ENCODE peak calls at places on chromosomes 16 and 17, in five cellular contexts. X is CD4-positive, CD25-positive, alpha-beta regulatory T cell; W is left lung; C is IMR-90; J is effector memory CD4-positive, alpha-beta T cell. N is an unnamed sample. For H3K36me3, the result is how much of the 10 kb centered on the place peaks cover.

GRCh38 chr17:28895794-28896447 is 1.6 kb downstream of the FLOT2 start:
- DNase-seq in J (no peak), W (no peak), C (no peak), X (no peak), N (no peak)

GRCh38 chr16:392450-393027 is 4.5 kb upstream of the NME4 start:
- DNase-seq in X (no peak), C (no peak), J (no peak), W (no peak), N (no peak)

GRCh38 chr16:77890075-77890474 is 101.7 kb downstream of the VAT1L start:
- DNase-seq in W (no peak), X (no peak), J (no peak), C (no peak), N (no peak)

GRCh38 chr16:89190150-89190958 is 10.0 kb downstream of the SLC22A31 start:
- DNase-seq in J (no peak), X (no peak), W (no peak), C (no peak), N (no peak)

GRCh38 chr17:64148699-64149098 is 18.8 kb upstream of the ERN1 start:
- DNase-seq in W (no peak), X (no peak), C (no peak), J (no peak), N (no peak)

GRCh38 chr17:58254803-58255202 is 16.4 kb downstream of the LPO start:
- DNase-seq in C (no peak), X (no peak), W (no peak), J (no peak), N (no peak)

GRCh38 chr17:45791041-45791582 is 7.0 kb downstream of the CRHR1 start:
- DNase-seq in J (no peak), X (no peak), W (no peak), C (no peak), N (no peak)

GRCh38 chr16:83200005-83200779 is 573.4 kb downstream of the CDH13 start:
- DNase-seq in C (peak), W (no peak), X (no peak), J (no peak), N (no peak)

GRCh38 chr17:77542551-77543490 is 402.1 kb downstream of the SEC14L1 start:
- DNase-seq in W (peak), X (peak), C (peak), J (no peak), N (peak)

GRCh38 chr17:77320501-77321256 is 179.9 kb downstream of the SEC14L1 start:
- DNase-seq in W (peak), C (no peak), J (no peak), X (no peak), N (no peak)

GRCh38 chr17:72361892-72362291 is 241.1 kb downstream of the SOX9 start:
- DNase-seq in X (no peak), C (peak), J (no peak), W (no peak), N (no peak)

GRCh38 chr17:35088647-35088910 is 25.1 kb upstream of the RFFL start:
- DNase-seq in J (no peak), W (peak), C (no peak), X (no peak), N (peak)

GRCh38 chr17:56896968-56897359 is 16.9 kb downstream of the TRIM25 start:
- DNase-seq in C (no peak), W (no peak), X (no peak), J (no peak), N (no peak)

GRCh38 chr17:41987642-41988041 is 21.0 kb downstream of the CNP start:
- DNase-seq in J (no peak), C (no peak), W (no peak), X (no peak), N (no peak)

GRCh38 chr17:76075364-76076099 is 951 bp downstream of the GALR2 start:
- DNase-seq in W (no peak), J (no peak), C (no peak), X (no peak), N (no peak)

GRCh38 chr16:12904041-12904671 is 2.8 kb downstream of the SHISA9 start:
- DNase-seq in W (no peak), X (no peak), C (no peak), J (no peak), N (no peak)

GRCh38 chr16:28845173-28846079 is 722 bp downstream of the TUFM start:
- DNase-seq in C (peak), X (no peak), J (no peak), W (no peak), N (no peak)

GRCh38 chr16:86252596-86252995 is 257.7 kb upstream of the FOXF1 start:
- DNase-seq in W (no peak), X (no peak), C (peak), J (no peak), N (peak)

GRCh38 chr16:71424626-71425025 is 17.2 kb downstream of the TLE7 start:
- DNase-seq in W (no peak), X (no peak), C (no peak), J (no peak), N (no peak)

GRCh38 chr17:42407289-42407836 is 15.7 kb downstream of the CAVIN1 start:
- DNase-seq in J (peak), C (peak), W (peak), X (peak), N (no peak)

GRCh38 chr16:58329147-58329546 is 34.3 kb upstream of the PRSS54 start:
- DNase-seq in J (no peak), W (no peak), X (no peak), C (peak), N (no peak)

GRCh38 chr17:2841606-2842005 is 45.4 kb downstream of the RAP1GAP2 start:
- DNase-seq in W (no peak), X (no peak), J (no peak), C (peak), N (no peak)

GRCh38 chr16:35744716-35745115 is 2285.3 kb downstream of the TP53TG3F start:
- DNase-seq in J (no peak), X (no peak), C (no peak), W (no peak), N (no peak)

GRCh38 chr17:79991140-79991923 is 44.3 kb downstream of the TBC1D16 start:
- DNase-seq in C (peak), X (peak), J (peak), W (peak), N (peak)

GRCh38 chr16:88534731-88535141 is 35.5 kb upstream of the ZC3H18 start:
- DNase-seq in X (no peak), J (no peak), W (no peak), C (peak), N (no peak)

GRCh38 chr17:57257911-57258885 is 1.9 kb downstream of the MSI2 start:
- DNase-seq in X (no peak), C (no peak), J (no peak), W (no peak), N (peak)

GRCh38 chr16:8866118-8866883 is 2.5 kb downstream of the CARHSP1 start:
- DNase-seq in J (no peak), X (no peak), C (no peak), W (no peak), N (peak)

GRCh38 chr17:80082403-80083135 is 18.8 kb upstream of the GAA start:
- DNase-seq in X (peak), W (peak), J (no peak), C (peak), N (peak)

GRCh38 chr16:85982563-85982939 is 83.6 kb downstream of the IRF8 start:
- DNase-seq in W (peak), J (no peak), X (no peak), C (no peak), N (no peak)

GRCh38 chr17:30981531-30982519 is 11.0 kb downstream of the RNF135 start:
- DNase-seq in C (no peak), W (no peak), X (no peak), J (no peak), N (no peak)

GRCh38 chr17:42680331-42680808 is 1.3 kb downstream of the CCR10 start:
- DNase-seq in J (no peak), C (peak), W (no peak), X (no peak), N (no peak)

GRCh38 chr16:70380205-70380918 is 33.7 kb downstream of the DDX19A start:
- DNase-seq in C (peak), X (peak), W (peak), J (peak), N (peak)

GRCh38 chr16:66898207-66898606 is 17.9 kb downstream of the PDP2 start:
- DNase-seq in J (no peak), X (no peak), W (no peak), C (peak), N (no peak)

GRCh38 chr17:48102700-48103378 is 1.6 kb upstream of the CBX1 start:
- DNase-seq in X (no peak), J (no peak), C (no peak), W (no peak), N (no peak)

GRCh38 chr16:57216968-57217367 is 28.1 kb upstream of the ARL2BP start:
- DNase-seq in W (no peak), X (no peak), J (no peak), C (no peak), N (no peak)
- H3K36me3 ChIP-seq in W (under half), X (half or more), J (half or more), C (half or more), N (half or more)

GRCh38 chr17:75060434-75061054 is 13.5 kb downstream of the KCTD2 start:
- DNase-seq in C (no peak), W (no peak), J (no peak), X (no peak), N (no peak)

GRCh38 chr17:75063201-75063600 is 16.2 kb downstream of the KCTD2 start:
- DNase-seq in J (no peak), X (no peak), C (no peak), W (no peak), N (no peak)

GRCh38 chr17:75061055-75061438 is 14.0 kb downstream of the KCTD2 start:
- DNase-seq in W (no peak), J (no peak), X (no peak), C (no peak), N (no peak)

GRCh38 chr17:75061618-75062017 is 14.6 kb downstream of the KCTD2 start:
- DNase-seq in W (no peak), J (no peak), C (no peak), X (no peak), N (no peak)

GRCh38 chr17:75059369-75060345 is 12.6 kb downstream of the KCTD2 start:
- DNase-seq in C (peak), W (no peak), X (peak), J (no peak), N (no peak)
- H3K36me3 ChIP-seq in C (under half), W (under half), X (half or more), J (half or more), N (under half)

GRCh38 chr17:50072925-50073324 is 17.0 kb downstream of the ITGA3 start:
- DNase-seq in W (no peak), X (no peak), C (no peak), J (no peak), N (no peak)

GRCh38 chr17:50070908-50071680 is 15.2 kb downstream of the ITGA3 start:
- DNase-seq in W (no peak), X (no peak), C (no peak), J (no peak), N (no peak)

GRCh38 chr17:50074227-50074626 is 18.3 kb downstream of the ITGA3 start:
- DNase-seq in W (no peak), C (no peak), X (no peak), J (no peak), N (no peak)

GRCh38 chr17:50072130-50072529 is 16.2 kb downstream of the ITGA3 start:
- DNase-seq in C (no peak), X (no peak), J (no peak), W (no peak), N (no peak)

DNA sequence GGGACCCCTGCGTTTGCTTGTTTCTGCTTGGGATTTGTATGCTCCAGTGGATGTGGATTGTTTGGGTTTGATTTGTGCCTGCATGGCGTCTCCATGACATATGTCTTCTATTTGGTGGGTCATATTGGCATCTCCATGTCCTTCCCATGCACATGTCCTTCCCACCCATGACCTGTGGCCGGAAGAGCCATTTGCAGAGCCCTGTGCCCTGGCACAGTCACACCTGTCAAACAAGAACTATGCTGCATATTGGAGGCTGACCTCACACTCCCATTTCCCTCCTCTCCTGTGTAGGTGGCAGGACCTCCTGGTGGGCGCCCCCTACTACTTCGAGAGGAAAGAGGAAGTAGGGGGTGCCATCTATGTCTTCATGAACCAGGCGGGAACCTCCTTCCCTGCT is 15.8 kb downstream of the ITGA3 start:
- DNase-seq in W (no peak), J (no peak), C (no peak), X (no peak), N (no peak)
- H3K36me3 ChIP-seq in W (under half), J (under half), C (half or more), X (under half), N (under half)

GRCh38 chr16:2456551-2457153 is 3.3 kb upstream of the TEDC2 start:
- DNase-seq in C (no peak), J (no peak), X (no peak), W (no peak), N (no peak)
- H3K36me3 ChIP-seq in C (under half), J (under half), X (under half), W (under half), N (half or more)

GRCh38 chr17:4318596-4318995 is 47.9 kb downstream of the UBE2G1 start:
- DNase-seq in C (peak), W (no peak), X (no peak), J (no peak), N (no peak)
- H3K36me3 ChIP-seq in C (under half), W (under half), X (under half), J (under half), N (under half)